ENCODE peak calls at places on chromosome X, in seven cellular contexts. J is IMR-90, O is H9, B is H1, X is trophoblast cell, R is mesenchymal stem cell, N is mesendoderm. U is an unnamed sample.

GRCh38 chrX:136629084-136629750 is 18.7 kb upstream of the CD40LG start:
- DNase-seq in X (no peak), O (no peak), N (no peak), R (no peak), J (no peak), B (no peak), U (no peak)

GRCh38 chrX:41913476-41913875 is 9.9 kb downstream of the CASK start:
- DNase-seq in J (peak), X (no peak), B (no peak), O (no peak), R (no peak), N (no peak), U (no peak)

GRCh38 chrX:48697182-48697727 is 721 bp downstream of the SUV39H1 start:
- DNase-seq in O (no peak), N (no peak), X (no peak), J (no peak), B (no peak), R (peak), U (no peak)

GRCh38 chrX:108036298-108036973 is 8.4 kb upstream of the VSIG1 start:
- DNase-seq in R (peak), X (no peak), N (peak), B (no peak), O (no peak), J (peak), U (no peak)

GRCh38 chrX:149641432-149641831 is 9.8 kb upstream of the TMEM185A start:
- DNase-seq in B (no peak), X (no peak), N (no peak), O (no peak), R (no peak), J (no peak), U (no peak)

GRCh38 chrX:10965399-10965798 is 145.7 kb upstream of the HCCS start:
- DNase-seq in N (no peak), X (no peak), O (no peak), R (no peak), J (no peak), B (no peak), U (no peak)

GRCh38 chrX:33840176-33840575 is 291.9 kb downstream of the FAM47A start:
- DNase-seq in J (no peak), X (no peak), N (no peak), O (no peak), B (no peak), R (no peak), U (peak)

GRCh38 chrX:120797201-120797938 is 78.3 kb downstream of the CT47B1 start:
- DNase-seq in O (no peak), X (peak), B (no peak), N (no peak), R (no peak), J (no peak), U (no peak)

GRCh38 chrX:131977619-131978018 is 45.5 kb upstream of the STK26 start:
- DNase-seq in X (no peak), N (no peak), R (peak), O (no peak), J (no peak), B (no peak), U (no peak)

GRCh38 chrX:71105638-71106037 is 902 bp downstream of the CXorf65 start:
- DNase-seq in O (no peak), X (no peak), R (no peak), N (no peak), B (no peak), J (no peak), U (no peak)

GRCh38 chrX:71214604-71215334 is 8.3 kb upstream of the GJB1 start:
- DNase-seq in X (no peak), N (no peak), O (no peak), J (no peak), R (no peak), B (no peak), U (no peak)

GRCh38 chrX:129678176-129678880 is 23.6 kb upstream of the APLN start:
- DNase-seq in N (no peak), J (no peak), O (no peak), R (no peak), X (no peak), B (no peak), U (no peak)

GRCh38 chrX:151902813-151903591 is 9.7 kb upstream of the MAGEA4 start:
- DNase-seq in J (peak), B (no peak), X (peak), R (peak), N (peak), O (no peak), U (no peak)

GRCh38 chrX:38578152-38578551 is 16.8 kb downstream of the TSPAN7 start:
- DNase-seq in O (no peak), B (no peak), N (no peak), J (no peak), X (no peak), R (no peak), U (no peak)

GRCh38 chrX:69231903-69232302 is 66.7 kb upstream of the PJA1 start:
- DNase-seq in X (no peak), O (no peak), B (no peak), J (no peak), R (no peak), N (no peak), U (no peak)

GRCh38 chrX:112761239-112762207 is 79.1 kb downstream of the AMOT start:
- DNase-seq in N (no peak), R (no peak), J (no peak), X (no peak), B (no peak), O (no peak), U (no peak)

GRCh38 chrX:150363561-150364346 is 637 bp downstream of the MAMLD1 start:
- DNase-seq in B (no peak), O (peak), X (no peak), N (peak), J (peak), R (peak), U (no peak)

GRCh38 chrX:78075787-78076389 is 28.2 kb upstream of the PGK1 start:
- DNase-seq in X (no peak), R (no peak), J (no peak), O (no peak), B (no peak), N (no peak), U (no peak)

GRCh38 chrX:114611018-114611619 is 27.2 kb downstream of the HTR2C start:
- DNase-seq in R (peak), X (no peak), N (peak), O (no peak), J (peak), B (no peak), U (peak)

GRCh38 chrX:139559383-139560042 is 29.0 kb downstream of the F9 start:
- DNase-seq in B (no peak), R (peak), J (peak), X (peak), O (peak), N (peak), U (peak)

GRCh38 chrX:12007881-12008280 is 130.4 kb upstream of the FRMPD4 start:
- DNase-seq in O (no peak), R (peak), B (no peak), X (no peak), N (no peak), J (peak), U (no peak)

GRCh38 chrX:119502727-119503483 is 34.7 kb downstream of the SLC25A5 start:
- DNase-seq in J (peak), X (no peak), R (peak), O (peak), B (no peak), N (no peak), U (no peak)

GRCh38 chrX:56793533-56794320 is 64.7 kb downstream of the NBDY start:
- DNase-seq in J (no peak), O (peak), B (no peak), R (no peak), X (no peak), N (no peak), U (no peak)

GRCh38 chrX:132940727-132941162 is 17.7 kb downstream of the HS6ST2 start:
- DNase-seq in N (no peak), R (peak), B (no peak), J (no peak), O (no peak), X (no peak), U (no peak)

GRCh38 chrX:80808854-80809493 is 703 bp downstream of the BRWD3 start:
- DNase-seq in B (no peak), O (peak), X (peak), R (peak), J (no peak), N (peak), U (peak)

GRCh38 chrX:124344246-124344645 is 2.1 kb upstream of the SH2D1A start:
- DNase-seq in J (no peak), N (no peak), O (no peak), B (no peak), R (no peak), X (no peak), U (no peak)

DNA sequence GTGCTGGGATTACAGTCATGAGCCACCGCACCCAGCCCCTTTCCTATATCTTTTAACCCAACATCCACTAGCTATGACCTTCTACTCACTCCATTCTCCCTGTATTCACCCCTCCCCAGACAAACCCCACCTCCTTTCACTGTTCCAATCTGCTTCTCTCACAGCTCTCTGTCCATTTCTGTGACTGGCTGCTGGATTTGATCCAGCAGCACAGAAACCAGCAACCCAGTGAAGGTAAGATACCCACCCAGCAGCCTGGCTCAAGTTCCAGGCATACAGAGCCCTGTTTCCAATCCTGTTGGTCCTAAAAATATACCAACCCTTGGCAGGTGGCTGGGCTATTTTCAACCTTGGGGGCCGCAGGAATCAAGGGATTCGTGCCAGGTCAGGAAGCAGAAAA is 56.9 kb upstream of the SMIM10 start:
- DNase-seq in N (no peak), O (no peak), X (no peak), R (no peak), J (no peak), B (no peak), U (no peak)
- H2BK5ac ChIP-seq in N (no peak), O (no peak), X (no peak), R (no peak), J (no peak), B (no peak), U (no peak)

DNA sequence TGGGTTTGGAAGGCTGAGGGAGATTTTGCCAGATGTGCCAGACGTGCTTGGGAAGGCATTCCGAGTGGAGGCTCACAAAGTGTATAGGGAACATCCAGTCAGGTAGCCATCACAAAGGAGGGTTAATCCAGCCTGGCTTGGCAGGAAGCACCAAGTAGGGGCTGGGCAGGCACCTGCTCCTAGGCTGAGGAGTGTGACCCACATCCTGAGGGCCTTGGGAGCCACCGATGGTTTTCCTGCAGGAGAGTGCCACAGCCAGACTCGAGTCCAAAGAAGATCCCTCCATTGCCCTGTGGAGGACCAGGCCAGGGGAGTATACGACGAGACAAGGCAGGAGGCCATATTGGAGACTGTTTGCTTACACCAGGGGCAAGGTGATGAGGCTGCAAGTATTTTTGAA is 47.2 kb downstream of the PNMA5 start:
- DNase-seq in N (no peak), B (no peak), O (no peak), X (no peak), R (no peak), J (no peak), U (no peak)
- H2BK5ac ChIP-seq in N (no peak), B (no peak), O (no peak), X (no peak), R (no peak), J (no peak), U (no peak)

GRCh38 chrX:19326567-19326966 is 17.2 kb upstream of the PDHA1 start:
- DNase-seq in N (no peak), O (no peak), J (no peak), X (no peak), B (no peak), R (no peak), U (no peak)
- H2BK5ac ChIP-seq in N (no peak), O (no peak), J (no peak), X (no peak), B (no peak), R (no peak), U (no peak)

DNA sequence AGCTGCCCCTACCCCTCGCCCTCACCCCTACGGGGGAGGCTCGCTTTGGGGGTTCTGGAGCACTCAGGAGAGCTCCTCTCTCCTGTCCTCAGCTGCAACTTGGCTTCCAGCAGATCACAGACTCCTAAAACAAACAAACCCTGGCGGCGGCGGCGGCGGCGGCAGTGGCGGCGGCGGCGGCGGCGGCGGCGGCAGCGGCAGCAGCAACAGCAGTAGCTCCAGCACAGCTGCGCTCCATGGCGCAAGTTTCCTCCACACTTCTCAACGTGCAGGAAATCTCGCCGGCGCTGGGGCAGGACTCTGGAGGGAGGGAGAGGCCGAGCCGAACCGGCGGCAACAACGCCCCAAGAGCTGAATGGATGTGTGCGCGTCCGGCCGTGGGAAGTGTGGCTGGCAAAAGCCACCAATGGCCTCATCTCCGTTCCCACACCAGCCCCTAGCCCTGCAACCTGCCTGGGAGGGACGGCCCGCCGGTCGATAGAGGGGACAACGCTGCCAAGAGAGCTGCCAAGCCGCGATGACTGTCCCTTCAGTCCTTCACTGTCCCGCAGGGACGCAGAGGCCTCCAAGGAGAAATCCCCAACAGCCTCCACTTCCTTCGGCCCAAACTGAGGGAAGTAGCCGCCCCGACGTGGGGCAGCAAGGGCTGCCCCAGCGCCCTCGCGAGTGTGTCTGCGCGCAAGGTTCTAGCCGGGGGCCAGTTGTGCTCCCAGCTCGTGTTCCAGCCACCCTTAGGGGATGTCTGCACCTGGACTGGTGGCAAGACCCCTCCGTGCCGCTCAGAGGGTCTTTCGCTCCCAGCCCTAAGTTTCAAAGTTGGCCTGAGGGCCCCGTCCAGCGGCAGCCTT is 775 bp downstream of the SHROOM4 start:
- DNase-seq in N (peak), J (peak), R (peak), O (peak), B (no peak), X (no peak), U (peak)
- H2BK5ac ChIP-seq in N (no peak), J (no peak), R (no peak), O (no peak), B (no peak), X (no peak), U (no peak)

GRCh38 chrX:2694868-2695267 is 3.8 kb downstream of the CD99 start:
- DNase-seq in R (peak), O (no peak), X (no peak), B (no peak), J (no peak), N (no peak), U (no peak)
- H2BK5ac ChIP-seq in R (no peak), O (no peak), X (no peak), B (no peak), J (no peak), N (no peak), U (no peak)

DNA sequence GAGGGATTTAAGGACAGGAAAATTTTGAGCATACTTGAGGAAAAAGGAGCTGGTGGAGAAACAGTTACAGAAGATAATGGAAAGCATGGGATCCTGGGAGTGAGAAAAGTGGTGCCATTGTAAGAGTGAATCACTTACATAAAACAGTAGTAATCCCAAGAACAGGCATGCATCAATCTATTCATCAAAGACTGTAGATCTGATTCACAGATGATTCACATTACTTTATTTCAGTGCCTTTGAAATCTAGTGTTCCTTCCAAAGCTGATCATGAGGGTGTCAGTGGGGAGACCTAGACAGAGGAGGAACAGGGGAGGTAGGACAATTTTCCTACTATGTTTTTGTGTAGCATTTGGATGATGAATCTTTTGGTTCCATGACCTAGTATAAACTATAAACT is 102.7 kb downstream of the TAB3 start:
- DNase-seq in X (no peak), B (no peak), O (no peak), J (no peak), N (no peak), R (no peak), U (no peak)
- H2BK5ac ChIP-seq in X (no peak), B (no peak), O (no peak), J (no peak), N (no peak), R (no peak), U (no peak)

U was measured in neuronal stem cell.